ENCODE peak calls at places on chromosomes 16 and 17, in nine cellular contexts. One of them, this sample, is unnamed.

GRCh38 chr17:41907633-41908539 is 10.9 kb downstream of the ACLY start:
- DNase-seq in CD4-positive, CD25-positive, alpha-beta regulatory T cell: no peak
- DNase-seq in DMS153: no peak
- DNase-seq in CD8-positive, alpha-beta memory T cell: no peak
- DNase-seq in Ammon's horn: no peak
- DNase-seq in activated naive CD8-positive, alpha-beta T cell treated with anti-CD3 and anti-CD28 coated beads for 36 hours: no peak
- DNase-seq in NCI-H1048: no peak
- DNase-seq in EL: peak; percentile 38
- DNase-seq in HFF-Myc: no peak
- DNase-seq in this sample: no peak

GRCh38 chr16:85327731-85328664 is 215.7 kb upstream of the CIBAR2 start:
- DNase-seq in Ammon's horn: peak; percentile 64
- DNase-seq in DMS153: peak; percentile 89
- DNase-seq in HFF-Myc: no peak
- DNase-seq in EL: no peak
- DNase-seq in CD4-positive, CD25-positive, alpha-beta regulatory T cell: no peak
- DNase-seq in activated naive CD8-positive, alpha-beta T cell treated with anti-CD3 and anti-CD28 coated beads for 36 hours: no peak
- DNase-seq in CD8-positive, alpha-beta memory T cell: no peak
- DNase-seq in NCI-H1048: no peak
- DNase-seq in this sample: no peak

GRCh38 chr16:77306050-77306616 is 106.9 kb downstream of the SYCE1L start:
- DNase-seq in CD8-positive, alpha-beta memory T cell: no peak
- DNase-seq in CD4-positive, CD25-positive, alpha-beta regulatory T cell: no peak
- DNase-seq in activated naive CD8-positive, alpha-beta T cell treated with anti-CD3 and anti-CD28 coated beads for 36 hours: no peak
- DNase-seq in EL: no peak
- DNase-seq in DMS153: no peak
- DNase-seq in HFF-Myc: no peak
- DNase-seq in NCI-H1048: no peak
- DNase-seq in Ammon's horn: no peak
- DNase-seq in this sample: no peak

GRCh38 chr16:17470002-17470870 is 524 bp downstream of the XYLT1 start:
- DNase-seq in EL: no peak
- DNase-seq in CD8-positive, alpha-beta memory T cell: no peak
- DNase-seq in DMS153: no peak
- DNase-seq in NCI-H1048: no peak
- DNase-seq in activated naive CD8-positive, alpha-beta T cell treated with anti-CD3 and anti-CD28 coated beads for 36 hours: peak; percentile 29
- DNase-seq in Ammon's horn: no peak
- DNase-seq in HFF-Myc: no peak
- DNase-seq in CD4-positive, CD25-positive, alpha-beta regulatory T cell: peak; percentile 39
- DNase-seq in this sample: peak; percentile 1

GRCh38 chr16:72480926-72481325 is 309.0 kb upstream of the PMFBP1 start:
- DNase-seq in Ammon's horn: no peak
- DNase-seq in EL: peak; percentile 28
- DNase-seq in CD4-positive, CD25-positive, alpha-beta regulatory T cell: no peak
- DNase-seq in NCI-H1048: no peak
- DNase-seq in HFF-Myc: no peak
- DNase-seq in CD8-positive, alpha-beta memory T cell: no peak
- DNase-seq in DMS153: no peak
- DNase-seq in activated naive CD8-positive, alpha-beta T cell treated with anti-CD3 and anti-CD28 coated beads for 36 hours: no peak
- DNase-seq in this sample: no peak

GRCh38 chr16:85203462-85203813 is 91.2 kb upstream of the CIBAR2 start:
- DNase-seq in NCI-H1048: no peak
- DNase-seq in activated naive CD8-positive, alpha-beta T cell treated with anti-CD3 and anti-CD28 coated beads for 36 hours: no peak
- DNase-seq in DMS153: no peak
- DNase-seq in Ammon's horn: no peak
- DNase-seq in CD8-positive, alpha-beta memory T cell: no peak
- DNase-seq in EL: no peak
- DNase-seq in CD4-positive, CD25-positive, alpha-beta regulatory T cell: no peak
- DNase-seq in HFF-Myc: no peak
- DNase-seq in this sample: peak; percentile 31

GRCh38 chr16:72753883-72754282 is 294.0 kb downstream of the ZFHX3 start:
- DNase-seq in EL: no peak
- DNase-seq in CD8-positive, alpha-beta memory T cell: no peak
- DNase-seq in HFF-Myc: no peak
- DNase-seq in NCI-H1048: no peak
- DNase-seq in Ammon's horn: no peak
- DNase-seq in CD4-positive, CD25-positive, alpha-beta regulatory T cell: no peak
- DNase-seq in activated naive CD8-positive, alpha-beta T cell treated with anti-CD3 and anti-CD28 coated beads for 36 hours: no peak
- DNase-seq in DMS153: no peak
- DNase-seq in this sample: no peak

GRCh38 chr16:86343111-86343642 is 167.2 kb upstream of the FOXF1 start:
- DNase-seq in Ammon's horn: peak; percentile 8
- DNase-seq in HFF-Myc: no peak
- DNase-seq in CD4-positive, CD25-positive, alpha-beta regulatory T cell: no peak
- DNase-seq in activated naive CD8-positive, alpha-beta T cell treated with anti-CD3 and anti-CD28 coated beads for 36 hours: no peak
- DNase-seq in NCI-H1048: no peak
- DNase-seq in DMS153: no peak
- DNase-seq in CD8-positive, alpha-beta memory T cell: no peak
- DNase-seq in EL: peak; percentile 83
- DNase-seq in this sample: no peak

GRCh38 chr17:10126554-10127493 is 71.6 kb downstream of the GAS7 start:
- DNase-seq in DMS153: no peak
- DNase-seq in HFF-Myc: no peak
- DNase-seq in activated naive CD8-positive, alpha-beta T cell treated with anti-CD3 and anti-CD28 coated beads for 36 hours: no peak
- DNase-seq in CD4-positive, CD25-positive, alpha-beta regulatory T cell: no peak
- DNase-seq in CD8-positive, alpha-beta memory T cell: no peak
- DNase-seq in EL: peak; percentile 39
- DNase-seq in NCI-H1048: no peak
- DNase-seq in Ammon's horn: no peak
- DNase-seq in this sample: no peak

GRCh38 chr16:10526962-10527361 is 53.4 kb downstream of the EMP2 start:
- DNase-seq in CD4-positive, CD25-positive, alpha-beta regulatory T cell: no peak
- DNase-seq in CD8-positive, alpha-beta memory T cell: no peak
- DNase-seq in EL: no peak
- DNase-seq in DMS153: no peak
- DNase-seq in Ammon's horn: no peak
- DNase-seq in HFF-Myc: no peak
- DNase-seq in NCI-H1048: no peak
- DNase-seq in activated naive CD8-positive, alpha-beta T cell treated with anti-CD3 and anti-CD28 coated beads for 36 hours: no peak
- DNase-seq in this sample: no peak

GRCh38 chr17:49223517-49224197 is 6.9 kb downstream of the PHOSPHO1 start:
- DNase-seq in Ammon's horn: peak; percentile 47
- DNase-seq in HFF-Myc: no peak
- DNase-seq in NCI-H1048: no peak
- DNase-seq in DMS153: no peak
- DNase-seq in CD4-positive, CD25-positive, alpha-beta regulatory T cell: peak; percentile 45
- DNase-seq in EL: peak; percentile 43
- DNase-seq in CD8-positive, alpha-beta memory T cell: peak; percentile 53
- DNase-seq in activated naive CD8-positive, alpha-beta T cell treated with anti-CD3 and anti-CD28 coated beads for 36 hours: peak; percentile 73
- DNase-seq in this sample: peak; percentile 18

GRCh38 chr16:2614761-2615191 is 67.5 kb upstream of the KCTD5 start:
- DNase-seq in HFF-Myc: no peak
- DNase-seq in EL: no peak
- DNase-seq in Ammon's horn: no peak
- DNase-seq in DMS153: no peak
- DNase-seq in CD8-positive, alpha-beta memory T cell: no peak
- DNase-seq in NCI-H1048: no peak
- DNase-seq in activated naive CD8-positive, alpha-beta T cell treated with anti-CD3 and anti-CD28 coated beads for 36 hours: no peak
- DNase-seq in CD4-positive, CD25-positive, alpha-beta regulatory T cell: no peak
- DNase-seq in this sample: no peak

GRCh38 chr16:2934450-2934849 is 22.7 kb downstream of the FLYWCH1 start:
- DNase-seq in NCI-H1048: no peak
- DNase-seq in EL: no peak
- DNase-seq in CD4-positive, CD25-positive, alpha-beta regulatory T cell: no peak
- DNase-seq in CD8-positive, alpha-beta memory T cell: no peak
- DNase-seq in Ammon's horn: no peak
- DNase-seq in activated naive CD8-positive, alpha-beta T cell treated with anti-CD3 and anti-CD28 coated beads for 36 hours: no peak
- DNase-seq in HFF-Myc: no peak
- DNase-seq in DMS153: no peak
- DNase-seq in this sample: no peak